ENCODE peak calls at places on chromosomes 7 and 10, in five cellular contexts. X, G, P, U and Y are unnamed samples.

GRCh38 chr10:122476034-122476695 is 14.8 kb downstream of the HTRA1 start:
- DNase-seq in X (no peak), G (no peak), P (no peak), U (no peak), Y (no peak)

GRCh38 chr10:23081891-23082290 is 13.5 kb upstream of the MSRB2 start:
- DNase-seq in X (peak), G (no peak), P (no peak), U (no peak), Y (no peak)

GRCh38 chr10:71290331-71290730 is 28.7 kb upstream of the SLC29A3 start:
- DNase-seq in X (no peak), G (no peak), P (no peak), U (no peak), Y (no peak)

GRCh38 chr10:85222300-85222699 is 893.9 kb downstream of the CCSER2 start:
- DNase-seq in X (no peak), G (no peak), P (no peak), U (no peak), Y (no peak)

GRCh38 chr10:90577569-90577968 is 280.3 kb downstream of the HTR7 start:
- DNase-seq in X (no peak), G (no peak), P (no peak), U (no peak), Y (no peak)

GRCh38 chr7:150945853-150946825 is 32.0 kb downstream of the KCNH2 start:
- DNase-seq in X (no peak), G (peak), P (no peak), U (no peak), Y (no peak)

GRCh38 chr10:99531026-99531695 is 1.6 kb upstream of the NKX2-3 start:
- DNase-seq in X (no peak), G (no peak), P (no peak), U (no peak), Y (no peak)

GRCh38 chr7:152851881-152852417 is 92.4 kb downstream of the ACTR3B start:
- DNase-seq in X (no peak), G (no peak), P (no peak), U (no peak), Y (no peak)

GRCh38 chr10:35607475-35608316 is 2.6 kb downstream of the GJD4 start:
- DNase-seq in X (no peak), G (no peak), P (no peak), U (no peak), Y (no peak)

GRCh38 chr7:97226541-97226940 is 109.0 kb downstream of the SDHAF3 start:
- DNase-seq in X (no peak), G (no peak), P (no peak), U (no peak), Y (no peak)

GRCh38 chr7:24755541-24756416 is 1.5 kb downstream of the GSDME start:
- DNase-seq in X (no peak), G (no peak), P (no peak), U (no peak), Y (no peak)

GRCh38 chr7:33191326-33191725 is 62.0 kb downstream of the BBS9 start:
- DNase-seq in X (peak), G (no peak), P (no peak), U (no peak), Y (no peak)

GRCh38 chr7:18352339-18353255 is 143.0 kb upstream of the HDAC9 start:
- DNase-seq in X (peak), G (no peak), P (peak), U (peak), Y (peak)

DNA sequence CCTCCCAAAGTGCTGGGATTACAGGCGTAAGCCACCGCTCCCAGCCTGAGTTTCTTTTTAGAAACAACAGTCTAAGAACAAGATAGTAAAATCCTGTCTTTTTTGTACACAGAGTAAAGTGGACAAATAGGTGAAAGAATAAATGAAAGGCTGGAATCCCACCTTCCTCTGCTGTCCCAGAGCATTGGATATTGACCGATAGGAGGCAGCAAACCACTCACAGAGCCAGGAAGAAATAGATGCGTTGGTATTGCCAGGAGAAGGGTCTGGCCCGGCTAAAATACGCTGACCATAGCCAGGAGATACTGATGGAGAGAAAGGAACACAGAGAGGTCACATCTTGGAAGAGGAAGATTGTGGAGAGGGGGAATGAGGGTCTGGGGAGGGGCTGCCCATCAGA is 11.4 kb upstream of the ZNF12 start:
- DNase-seq in X (no peak), G (no peak), P (no peak), U (no peak), Y (no peak)
- TF ChIP-seq CTCF in X (no peak), G (no peak), P (peak), U (no peak), Y (no peak)

DNA sequence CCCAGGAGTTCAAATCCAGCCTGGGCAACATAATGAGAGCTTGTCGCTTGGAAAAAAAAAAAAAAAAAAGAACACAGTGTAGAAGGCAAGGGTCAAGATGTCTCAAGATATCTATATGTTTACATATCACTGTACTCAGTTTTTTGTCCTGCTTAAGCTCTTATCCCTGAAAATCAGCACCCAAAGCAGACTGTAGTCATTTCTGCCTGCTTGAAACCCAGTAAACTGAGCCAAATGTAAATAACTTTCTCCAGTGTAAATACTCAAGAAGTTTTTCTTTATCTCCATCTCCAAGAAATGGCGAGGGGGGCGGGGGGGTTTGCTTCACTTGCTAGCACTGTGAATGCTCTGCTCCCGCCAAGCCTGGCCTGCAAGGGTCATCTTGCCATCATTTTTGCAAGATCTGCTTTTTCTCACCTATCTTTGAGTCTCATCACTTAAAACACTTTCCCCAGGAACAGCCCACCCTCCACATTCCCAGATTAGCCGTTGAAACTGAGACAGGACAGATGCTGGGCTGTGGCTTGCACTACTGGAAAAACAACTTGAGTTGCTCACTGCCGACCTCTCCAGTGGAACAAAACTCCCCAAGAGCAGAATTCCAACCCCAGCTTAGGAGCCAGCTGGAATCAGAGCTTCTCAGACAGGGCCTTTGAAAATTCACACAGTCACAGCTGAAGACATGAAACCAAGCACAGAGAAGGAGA is 54.6 kb downstream of the AFAP1L2 start:
- DNase-seq in X (no peak), G (no peak), P (no peak), U (no peak), Y (no peak)
- H3K4me3 ChIP-seq in X (no peak), G (no peak), P (no peak), U (no peak), Y (no peak)

DNA sequence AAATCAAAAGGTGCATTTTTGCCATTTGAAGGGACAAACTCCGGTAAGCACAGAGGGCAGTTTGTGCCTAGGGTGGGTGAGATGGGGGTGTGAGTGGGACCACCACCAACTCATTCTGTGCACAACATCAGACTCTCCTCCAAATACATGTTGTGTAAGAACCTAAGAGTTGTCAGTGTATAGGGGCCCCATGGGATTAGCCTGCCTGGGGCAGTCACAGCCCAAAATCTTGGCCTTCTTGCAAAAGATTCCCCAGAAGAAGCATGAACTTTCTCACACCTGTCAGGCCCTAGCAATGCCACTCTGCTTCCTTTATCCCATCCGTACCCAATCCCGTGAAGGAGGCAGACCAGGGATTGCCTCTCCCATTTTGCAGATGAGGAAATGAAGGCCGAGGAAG is 47.1 kb upstream of the NANOS1 start:
- DNase-seq in X (no peak), G (no peak), P (no peak), U (no peak), Y (no peak)
- TF ChIP-seq CTCF in X (no peak), G (no peak), P (no peak), U (no peak), Y (no peak)

GRCh38 chr10:116850058-116850611 is 836 bp downstream of the ENO4 start:
- DNase-seq in X (no peak), G (no peak), P (no peak), U (no peak), Y (no peak)
- H3K4me3 ChIP-seq in X (peak), G (peak), P (peak), U (peak), Y (peak)

GRCh38 chr10:29957887-29958330 is 101.5 kb downstream of the JCAD start:
- DNase-seq in X (no peak), G (peak), P (no peak), U (no peak), Y (peak)

GRCh38 chr10:29958440-29958839 is 100.9 kb downstream of the JCAD start:
- DNase-seq in X (no peak), G (no peak), P (no peak), U (no peak), Y (no peak)

GRCh38 chr10:29961351-29961750 is 98.0 kb downstream of the JCAD start:
- DNase-seq in X (no peak), G (no peak), P (no peak), U (no peak), Y (no peak)

GRCh38 chr10:29962451-29962850 is 96.9 kb downstream of the JCAD start:
- DNase-seq in X (no peak), G (no peak), P (no peak), U (no peak), Y (no peak)

GRCh38 chr10:29960261-29960660 is 99.1 kb downstream of the JCAD start:
- DNase-seq in X (no peak), G (no peak), P (no peak), U (no peak), Y (no peak)
- TF ChIP-seq CTCF in X (no peak), G (no peak), P (no peak), U (no peak), Y (no peak)